ENCODE peak calls at places on chromosome 7, in four cellular contexts. S is CD8-positive, alpha-beta T cell; F is GM19239; I is spleen. N is an unnamed sample.

GRCh38 chr7:128425851-128426250 is 16.1 kb upstream of the IMPDH1 start:
- DNase-seq in F (peak; percentile 56), I (peak; percentile 86), S (peak; percentile 84), N (peak; percentile 87)

GRCh38 chr7:2404714-2405119 is 1.3 kb downstream of the CHST12 start:
- DNase-seq in S (no peak), F (no peak), I (no peak), N (no peak)

GRCh38 chr7:155456772-155457543 is 971 bp upstream of the EN2 start:
- DNase-seq in I (peak; percentile 81), F (peak; percentile 78), S (no peak), N (peak; percentile 74)

GRCh38 chr7:103521917-103522316 is 75.9 kb upstream of the SLC26A5 start:
- DNase-seq in S (no peak), I (no peak), F (no peak), N (no peak)

GRCh38 chr7:35839860-35840854 is 39.3 kb downstream of the SEPTIN7 start:
- DNase-seq in F (no peak), S (no peak), I (no peak), N (no peak)

GRCh38 chr7:123748171-123748733 is 551 bp downstream of the WASL start:
- DNase-seq in I (peak; percentile 91), S (peak; percentile 55), F (no peak), N (peak; percentile 48)

GRCh38 chr7:70435634-70436033 is 696.3 kb upstream of the GALNT17 start:
- DNase-seq in S (no peak), F (no peak), I (no peak), N (no peak)

GRCh38 chr7:117281562-117281961 is 41.3 kb downstream of the WNT2 start:
- DNase-seq in S (no peak), F (no peak), I (no peak), N (no peak)

GRCh38 chr7:105875505-105875904 is 894 bp downstream of the ATXN7L1 start:
- DNase-seq in F (no peak), S (no peak), I (no peak), N (no peak)

GRCh38 chr7:155452505-155453295 is 5.2 kb upstream of the EN2 start:
- DNase-seq in I (no peak), S (no peak), F (no peak), N (no peak)

GRCh38 chr7:102888561-102889233 is 24.1 kb upstream of the LRRC17 start:
- DNase-seq in I (no peak), F (no peak), S (no peak), N (no peak)

GRCh38 chr7:41331194-41331593 is 371.7 kb downstream of the INHBA start:
- DNase-seq in S (no peak), I (no peak), F (no peak), N (no peak)

GRCh38 chr7:79398145-79398749 is 55.2 kb downstream of the MAGI2 start:
- DNase-seq in I (no peak), F (no peak), S (no peak), N (no peak)

GRCh38 chr7:47037607-47038006 is 544.3 kb downstream of the TNS3 start:
- DNase-seq in F (no peak), S (no peak), I (no peak), N (no peak)

GRCh38 chr7:1413936-1414639 is 45.2 kb downstream of the MICALL2 start:
- DNase-seq in I (no peak), F (no peak), S (no peak), N (no peak)

GRCh38 chr7:7201583-7202374 is 19.4 kb downstream of the C1GALT1 start:
- DNase-seq in S (peak; percentile 70), I (peak; percentile 84), F (peak; percentile 43), N (peak; percentile 29)

GRCh38 chr7:80764132-80764531 is 125.7 kb downstream of the CD36 start:
- DNase-seq in F (no peak), I (no peak), S (no peak), N (no peak)

GRCh38 chr7:131543298-131543697 is 13.1 kb downstream of the PODXL start:
- DNase-seq in F (no peak), I (peak; percentile 31), S (no peak), N (no peak)